ENCODE peak calls at places on chromosomes 7 and 10, in six cellular contexts. N, F, M, R, W and I are unnamed samples.

GRCh38 chr7:74587435-74588126 is 69.9 kb upstream of the GTF2I start:
- DNase-seq in W (peak), F (peak), R (peak), M (peak), N (no peak), I (peak)

GRCh38 chr7:55086413-55087201 is 67.8 kb downstream of the EGFR start:
- DNase-seq in F (peak), N (peak), M (no peak), W (no peak), R (peak), I (peak)

GRCh38 chr7:86643478-86644281 is at the start of gene GRM3:
- DNase-seq in M (no peak), F (no peak), W (no peak), R (no peak), N (no peak), I (no peak)

GRCh38 chr7:4268040-4268965 is 413.8 kb upstream of the FOXK1 start:
- DNase-seq in W (no peak), F (no peak), M (no peak), R (no peak), N (no peak), I (no peak)

GRCh38 chr10:103736763-103737162 is 118.6 kb downstream of the SH3PXD2A start:
- DNase-seq in F (peak), W (no peak), R (no peak), N (peak), M (no peak), I (no peak)

GRCh38 chr10:74056081-74056818 is 58.3 kb downstream of the VCL start:
- DNase-seq in W (no peak), F (peak), N (peak), M (no peak), R (no peak), I (peak)

GRCh38 chr10:1184541-1185415 is 128.6 kb downstream of the WDR37 start:
- DNase-seq in R (peak), N (no peak), F (no peak), M (peak), W (no peak), I (no peak)

GRCh38 chr7:44581426-44581906 is 565 bp downstream of the TMED4 start:
- DNase-seq in F (peak), W (peak), N (no peak), R (no peak), M (peak), I (no peak)

GRCh38 chr10:118768041-118768933 is 13.5 kb upstream of the CACUL1 start:
- DNase-seq in M (no peak), R (no peak), W (no peak), F (no peak), N (no peak), I (no peak)

GRCh38 chr10:65377687-65378086 is 1548.1 kb upstream of the LRRTM3 start:
- DNase-seq in W (no peak), R (no peak), F (no peak), N (no peak), M (no peak), I (no peak)

GRCh38 chr10:18164093-18164492 is 23.9 kb downstream of the CACNB2 start:
- DNase-seq in M (no peak), F (peak), N (no peak), W (no peak), R (no peak), I (peak)

GRCh38 chr10:118272090-118272775 is 69.9 kb downstream of the FAM204A start:
- DNase-seq in W (peak), N (no peak), R (no peak), M (peak), F (peak), I (peak)

GRCh38 chr7:98878365-98879197 is at the start of gene TRRAP:
- DNase-seq in N (no peak), W (peak), M (peak), F (peak), R (peak), I (peak)

GRCh38 chr10:4450981-4451501 is 375.0 kb upstream of the AKR1E2 start:
- DNase-seq in N (no peak), R (no peak), F (peak), W (no peak), M (no peak), I (peak)

GRCh38 chr7:130037703-130038102 is 13.5 kb downstream of the ZC3HC1 start:
- DNase-seq in W (no peak), N (no peak), M (no peak), F (peak), R (no peak), I (no peak)

GRCh38 chr7:43693687-43694398 is 35.5 kb downstream of the COA1 start:
- DNase-seq in N (peak), W (no peak), R (no peak), M (no peak), F (peak), I (peak)

GRCh38 chr10:552679-553078 is 136.8 kb downstream of the DIP2C start:
- DNase-seq in R (no peak), M (no peak), N (no peak), W (no peak), F (no peak), I (no peak)

GRCh38 chr10:34584164-34584563 is 230.9 kb downstream of the PARD3 start:
- DNase-seq in F (peak), W (no peak), M (no peak), N (no peak), R (no peak), I (peak)

DNA sequence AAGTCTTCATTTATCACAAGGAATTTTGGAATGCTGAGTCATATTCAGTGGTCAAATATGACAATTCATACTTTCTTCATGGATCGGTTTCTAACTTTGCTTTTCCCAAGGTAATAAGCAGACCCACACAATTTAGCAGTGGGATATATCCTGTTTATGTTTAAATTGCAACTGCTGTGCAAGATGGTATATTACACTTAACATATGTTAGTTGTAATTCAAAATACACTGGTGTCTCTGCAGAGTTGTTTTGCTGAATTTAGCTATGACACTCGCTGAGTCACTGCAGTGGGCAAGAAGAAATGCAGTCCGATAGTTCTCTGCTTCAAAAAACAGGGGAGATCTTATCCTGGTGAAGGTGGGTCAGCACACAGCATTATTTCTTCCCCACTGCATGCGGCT is 194.8 kb upstream of the PTN start:
- DNase-seq in W (no peak), F (peak), R (no peak), N (no peak), M (no peak), I (peak)
- H3K4me3 ChIP-seq in W (no peak), F (no peak), R (no peak), N (no peak), M (no peak), I (no peak)

GRCh38 chr7:142716596-142716995 is 32.7 kb upstream of the PRSS1 start:
- DNase-seq in N (no peak), W (no peak), M (no peak), R (no peak), F (no peak), I (no peak)
- TF ChIP-seq CTCF in N (no peak), W (no peak), M (no peak), R (no peak), F (no peak), I (no peak)

GRCh38 chr7:135758531-135758932 is 9.9 kb upstream of the FAM180A start:
- DNase-seq in M (no peak), W (no peak), R (no peak), N (no peak), F (peak), I (no peak)
- H3K4me3 ChIP-seq in M (no peak), W (peak), R (peak), N (no peak), F (peak), I (no peak)

GRCh38 chr10:113519616-113520015 is 33.2 kb upstream of the HABP2 start:
- DNase-seq in M (no peak), W (no peak), R (no peak), N (no peak), F (no peak), I (no peak)

GRCh38 chr10:113521482-113521795 is 31.4 kb upstream of the HABP2 start:
- DNase-seq in M (no peak), W (no peak), R (no peak), N (no peak), F (no peak), I (no peak)

GRCh38 chr10:113522460-113522859 is 30.4 kb upstream of the HABP2 start:
- DNase-seq in W (no peak), M (no peak), N (peak), F (no peak), R (no peak), I (no peak)

GRCh38 chr10:113518816-113519591 is 33.8 kb upstream of the HABP2 start:
- DNase-seq in F (no peak), M (no peak), W (no peak), N (no peak), R (no peak), I (no peak)

GRCh38 chr10:113520606-113521481 is 32.0 kb upstream of the HABP2 start:
- DNase-seq in R (no peak), M (peak), W (peak), N (peak), F (peak), I (peak)
- TF ChIP-seq CTCF in R (peak), M (peak), W (peak), N (peak), F (peak), I (peak)